ENCODE peak calls at places on chromosomes 12 and 14, in four cellular contexts. N is WTC11, M is K562, U is HepG2. R is an unnamed sample.

GRCh38 chr12:86496595-86496994 is 240.4 kb upstream of the MGAT4C start:
- DNase-seq in M (no peak), N (no peak), U (no peak), R (no peak)

GRCh38 chr12:68612675-68613074 is 2.0 kb downstream of the RAP1B start:
- DNase-seq in U (no peak), M (no peak), N (no peak), R (no peak)

GRCh38 chr14:103696466-103697071 is 18.7 kb downstream of the XRCC3 start:
- DNase-seq in U (no peak), N (no peak), M (no peak), R (no peak)

GRCh38 chr12:121214855-121215745 is 5.2 kb downstream of the P2RX4 start:
- DNase-seq in M (peak; percentile 33), N (no peak), U (peak; percentile 38), R (peak; percentile 91)

GRCh38 chr12:51970904-51971646 is 19.6 kb downstream of the ACVR1B start:
- DNase-seq in M (peak; percentile 68), U (peak; percentile 45), N (peak; percentile 63), R (peak; percentile 55)

GRCh38 chr12:99810718-99811593 is 163.4 kb downstream of the GARIN6 start:
- DNase-seq in M (no peak), U (peak; percentile 9), N (no peak), R (peak; percentile 20)

GRCh38 chr14:70808023-70808401 is 1.3 kb downstream of the MAP3K9 start:
- DNase-seq in M (no peak), N (peak; percentile 52), U (peak; percentile 47), R (peak; percentile 68)

GRCh38 chr14:25400607-25401206 is 350.8 kb upstream of the STXBP6 start:
- DNase-seq in N (peak; percentile 49), U (peak; percentile 70), M (peak; percentile 13), R (no peak)

GRCh38 chr14:31893156-31893813 is 183.8 kb upstream of the ARHGAP5 start:
- DNase-seq in M (no peak), N (no peak), U (no peak), R (no peak)

GRCh38 chr14:99234982-99235491 is 37.0 kb downstream of the BCL11B start:
- DNase-seq in U (no peak), N (peak; percentile 72), M (no peak), R (no peak)

GRCh38 chr12:94261119-94261518 is 112.7 kb downstream of the PLXNC1 start:
- DNase-seq in N (peak; percentile 24), M (no peak), U (no peak), R (no peak)

GRCh38 chr14:91360490-91361235 is 57.0 kb downstream of the CCDC88C start:
- DNase-seq in U (no peak), M (no peak), N (no peak), R (no peak)

GRCh38 chr12:52005903-52006703 is 643 bp upstream of the TAMALIN start:
- DNase-seq in N (peak; percentile 41), M (no peak), U (no peak), R (no peak)

GRCh38 chr12:92424338-92424737 is 278.5 kb upstream of the PLEKHG7 start:
- DNase-seq in N (peak; percentile 14), M (no peak), U (no peak), R (no peak)

GRCh38 chr14:82740547-82740946 is 1206.9 kb upstream of the SEL1L start:
- DNase-seq in U (no peak), M (no peak), N (no peak), R (no peak)

GRCh38 chr12:7934153-7934552 is 1.8 kb downstream of the SLC2A3 start:
- DNase-seq in U (no peak), N (no peak), M (peak; percentile 58), R (no peak)

GRCh38 chr12:50739611-50740010 is 24.3 kb upstream of the ATF1 start:
- DNase-seq in M (no peak), U (no peak), N (no peak), R (no peak)

GRCh38 chr14:28243600-28243999 is 523.0 kb upstream of the FOXG1 start:
- DNase-seq in M (no peak), U (no peak), N (no peak), R (no peak)
- TF ChIP-seq NR3C1 in M (no peak), U (no peak), N (no peak), R (no peak)

GRCh38 chr12:31897791-31898503 is 61.3 kb upstream of the RESF1 start:
- DNase-seq in U (no peak), M (peak; percentile 80), N (peak; percentile 37), R (no peak)
- TF ChIP-seq NR3C1 in U (no peak), M (no peak), N (no peak), R (no peak)

DNA sequence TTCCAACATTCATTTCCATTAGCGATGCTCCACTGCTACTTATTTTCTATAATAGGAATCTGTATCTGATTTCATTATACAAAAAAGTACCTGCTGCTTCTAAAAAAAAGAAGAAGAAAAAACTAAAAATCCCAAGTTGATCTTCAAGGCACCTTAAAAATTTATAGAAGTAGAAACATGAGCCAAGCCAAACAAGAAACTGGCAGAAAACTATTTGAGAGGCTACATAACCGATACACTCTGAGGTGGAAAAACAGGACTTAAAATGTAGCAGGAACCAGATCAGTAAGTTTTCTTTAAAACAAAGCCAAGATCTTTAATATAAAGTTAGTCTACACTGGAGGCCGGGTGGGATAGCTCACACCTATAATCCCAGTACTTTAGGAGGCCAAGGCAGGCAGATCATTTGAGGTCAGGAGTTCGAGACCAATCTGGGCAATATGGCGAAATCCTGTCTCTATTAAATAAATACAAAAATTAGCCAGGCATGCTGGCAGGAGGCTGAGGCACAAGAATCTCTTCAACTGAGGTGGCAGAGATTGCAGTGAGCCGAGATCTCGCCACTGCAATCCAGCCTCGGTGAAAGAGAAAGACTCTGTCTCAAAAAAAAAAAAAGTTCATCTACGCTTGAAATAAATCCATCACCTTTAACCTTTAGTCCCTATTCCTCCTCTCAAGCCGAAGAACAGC is 278.6 kb downstream of the MED13L start:
- DNase-seq in N (no peak), M (no peak), U (no peak), R (no peak)
- TF ChIP-seq NR3C1 in N (no peak), M (no peak), U (no peak), R (no peak)

DNA sequence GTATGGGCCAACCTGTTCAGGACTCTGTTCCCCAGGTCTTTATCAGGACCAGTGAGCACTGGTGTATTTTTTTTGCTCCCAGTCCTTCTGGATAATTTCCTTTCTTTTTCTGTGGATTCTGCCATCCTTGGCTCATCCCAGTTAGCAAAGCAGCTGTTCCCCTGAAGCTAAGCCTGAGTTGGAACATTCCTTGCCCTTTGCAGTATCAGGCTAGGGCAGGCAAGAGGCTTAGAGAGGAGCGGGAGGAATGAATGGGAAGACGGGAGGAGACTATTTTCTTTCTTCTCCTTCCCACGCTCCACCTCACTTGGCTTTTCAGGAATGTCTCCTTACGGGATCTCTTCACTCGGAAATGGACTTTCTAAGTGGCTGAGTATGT is 29.2 kb downstream of the ERG28 start:
- DNase-seq in N (peak; percentile 28), M (no peak), U (no peak), R (no peak)
- TF ChIP-seq NR3C1 in N (no peak), M (no peak), U (no peak), R (no peak)

GRCh38 chr12:76190249-76190648 is 105.8 kb upstream of the NAP1L1 start:
- DNase-seq in U (no peak), N (no peak), M (no peak), R (no peak)

GRCh38 chr12:76186507-76186906 is 102.0 kb upstream of the NAP1L1 start:
- DNase-seq in U (no peak), N (no peak), M (peak; percentile 46), R (no peak)

GRCh38 chr12:76183459-76184186 is 99.1 kb upstream of the NAP1L1 start:
- DNase-seq in N (no peak), U (peak; percentile 10), M (peak; percentile 75), R (peak; percentile 64)

GRCh38 chr12:76192416-76192815 is 107.9 kb upstream of the NAP1L1 start:
- DNase-seq in U (no peak), M (no peak), N (no peak), R (no peak)

GRCh38 chr12:76187177-76187576 is 102.7 kb upstream of the NAP1L1 start:
- DNase-seq in M (no peak), N (no peak), U (no peak), R (no peak)
- TF ChIP-seq NR3C1 in M (no peak), N (no peak), U (no peak), R (no peak)

GRCh38 chr12:54195736-54196347 is 7.1 kb upstream of the SMUG1 start:
- DNase-seq in N (no peak), U (no peak), M (peak; percentile 77), R (no peak)
- TF ChIP-seq NR3C1 in N (no peak), U (no peak), M (no peak), R (no peak)

GRCh38 chr12:58346032-58346632 is 404.8 kb downstream of the ATP23 start:
- DNase-seq in U (peak; percentile 4), M (peak; percentile 17), N (no peak), R (peak; percentile 30)
- TF ChIP-seq NR3C1 in U (no peak), M (no peak), N (no peak), R (no peak)

DNA sequence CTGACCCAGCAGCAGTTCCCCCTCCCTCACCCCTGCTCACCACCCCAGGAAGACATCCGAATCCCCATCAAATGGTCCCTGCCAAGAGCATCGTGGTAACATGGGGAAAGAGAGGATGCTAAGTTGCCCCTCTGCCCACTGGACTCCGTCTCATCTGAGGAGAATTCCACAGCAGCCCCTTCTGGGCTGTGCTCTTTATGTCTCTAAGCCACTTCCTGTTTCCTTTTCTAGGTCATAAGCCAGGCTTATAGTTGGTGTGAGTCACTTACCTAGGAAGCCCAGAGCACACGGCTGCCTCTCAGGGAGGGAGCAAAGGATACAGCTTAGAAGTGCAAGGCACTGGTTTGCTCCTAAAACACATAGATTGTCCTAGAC is 76.0 kb downstream of the VCPKMT start:
- DNase-seq in U (peak; percentile 39), N (no peak), M (peak; percentile 36), R (peak; percentile 64)
- TF ChIP-seq NR3C1 in U (no peak), N (no peak), M (no peak), R (no peak)

DNA sequence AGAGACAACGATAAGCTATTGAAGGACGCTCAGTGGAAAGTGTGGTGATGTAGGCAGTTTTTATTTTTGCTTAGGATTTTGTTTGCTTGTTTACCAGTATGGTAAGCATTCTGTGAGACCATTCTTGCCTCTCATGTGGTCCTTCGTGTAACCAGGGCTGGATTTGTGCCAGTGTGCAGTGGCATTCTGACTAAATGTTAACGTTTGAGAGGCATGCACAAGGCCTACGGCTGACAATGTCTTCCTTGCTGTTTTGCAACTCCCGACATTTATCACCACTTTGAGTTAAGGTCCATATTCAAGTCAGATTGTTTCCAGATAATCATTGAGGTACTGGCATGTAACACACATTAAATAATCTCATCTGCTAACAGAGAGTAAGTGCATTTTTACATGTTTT is 102.3 kb upstream of the BCAT1 start:
- DNase-seq in N (no peak), U (no peak), M (no peak), R (no peak)
- TF ChIP-seq NR3C1 in N (no peak), U (no peak), M (no peak), R (no peak)

GRCh38 chr12:104671407-104672095 is 214.8 kb downstream of the CHST11 start:
- DNase-seq in M (peak; percentile 60), N (no peak), U (peak; percentile 53), R (peak; percentile 99)
- TF ChIP-seq NR3C1 in M (no peak), N (no peak), U (no peak), R (no peak)